ENCODE peak calls at places on chromosomes 13 and 19, in nine cellular contexts. E is Karpas-422, Y is BE2C, W is cardiac muscle cell, J is body of pancreas, O is GM12878, P is iPS DF 6.9, X is SJCRH30, S is ascending aorta. C is an unnamed sample. For H3K36me3, the result is how much of the 10 kb centered on the place peaks cover.

GRCh38 chr19:16222806-16223205 is 25.1 kb downstream of the AP1M1 start:
- DNase-seq in E (no peak), Y (no peak), W (no peak), J (no peak), O (no peak), P (no peak), X (no peak), S (no peak), C (no peak)

GRCh38 chr13:56975647-56976046 is 165.1 kb upstream of the PRR20A start:
- DNase-seq in E (no peak), Y (no peak), W (no peak), J (no peak), O (no peak), P (no peak), X (no peak), S (no peak), C (no peak)

GRCh38 chr13:40509876-40510275 is 156.6 kb downstream of the FOXO1 start:
- DNase-seq in E (no peak), Y (no peak), W (no peak), J (no peak), O (no peak), P (no peak), X (no peak), S (no peak), C (no peak)

GRCh38 chr19:10553943-10554381 is 10.3 kb downstream of the ATG4D start:
- DNase-seq in E (no peak), Y (no peak), W (no peak), J (peak), O (peak), P (no peak), X (no peak), S (no peak), C (peak)

GRCh38 chr13:73835138-73835721 is 299.0 kb downstream of the KLF12 start:
- DNase-seq in E (peak), Y (no peak), W (peak), J (no peak), O (peak), P (peak), X (no peak), S (no peak), C (no peak)

GRCh38 chr19:45206328-45206727 is 27.7 kb downstream of the BLOC1S3 start:
- DNase-seq in E (no peak), Y (no peak), W (no peak), J (no peak), O (no peak), P (no peak), X (no peak), S (no peak), C (no peak)

GRCh38 chr19:8571006-8571411 is 6.2 kb downstream of the MYO1F start:
- DNase-seq in E (no peak), Y (no peak), W (no peak), J (peak), O (no peak), P (no peak), X (no peak), S (no peak), C (no peak)

GRCh38 chr13:46831588-46832194 is 34.7 kb upstream of the ESD start:
- DNase-seq in E (peak), Y (peak), W (peak), J (peak), O (no peak), P (peak), X (no peak), S (no peak), C (no peak)

GRCh38 chr13:102002271-102002670 is 399.6 kb downstream of the FGF14 start:
- DNase-seq in E (no peak), Y (no peak), W (no peak), J (peak), O (no peak), P (no peak), X (no peak), S (no peak), C (no peak)

GRCh38 chr19:32174386-32175113 is 170.9 kb upstream of the ZNF507 start:
- DNase-seq in E (no peak), Y (no peak), W (no peak), J (no peak), O (no peak), P (no peak), X (no peak), S (no peak), C (no peak)

GRCh38 chr13:113359556-113359955 is 4.4 kb downstream of the GRTP1 start:
- DNase-seq in E (no peak), Y (no peak), W (no peak), J (no peak), O (no peak), P (no peak), X (no peak), S (no peak), C (no peak)

GRCh38 chr19:43782689-43783231 is 2.0 kb upstream of the KCNN4 start:
- DNase-seq in E (no peak), Y (no peak), W (no peak), J (no peak), O (no peak), P (no peak), X (no peak), S (no peak), C (no peak)

GRCh38 chr13:44576396-44577235 is 486 bp upstream of the TSC22D1 start:
- DNase-seq in E (peak), Y (peak), W (peak), J (peak), O (no peak), P (no peak), X (no peak), S (no peak), C (no peak)

GRCh38 chr13:42728507-42729180 is 52.7 kb upstream of the FAM216B start:
- DNase-seq in E (no peak), Y (no peak), W (no peak), J (no peak), O (no peak), P (no peak), X (no peak), S (no peak), C (no peak)

GRCh38 chr13:53691417-53691816 is 662.8 kb downstream of the OLFM4 start:
- DNase-seq in E (no peak), Y (no peak), W (no peak), J (no peak), O (no peak), P (no peak), X (no peak), S (no peak), C (no peak)

GRCh38 chr19:1057185-1057857 is 9.6 kb upstream of the ARHGAP45 start:
- DNase-seq in E (peak), Y (no peak), W (peak), J (no peak), O (no peak), P (no peak), X (peak), S (no peak), C (no peak)

GRCh38 chr13:98411617-98412310 is 165.1 kb downstream of the STK24 start:
- DNase-seq in E (no peak), Y (no peak), W (no peak), J (peak), O (no peak), P (no peak), X (no peak), S (peak), C (peak)

GRCh38 chr19:19821366-19822147 is at the start of gene ZNF506:
- DNase-seq in E (peak), Y (peak), W (peak), J (peak), O (peak), P (peak), X (peak), S (peak), C (peak)

GRCh38 chr13:28503182-28503980 is 8.5 kb upstream of the FLT1 start:
- DNase-seq in E (no peak), Y (no peak), W (no peak), J (no peak), O (no peak), P (no peak), X (no peak), S (no peak), C (no peak)

GRCh38 chr19:17468302-17469091 is 1.8 kb upstream of the SLC27A1 start:
- DNase-seq in E (no peak), Y (no peak), W (no peak), J (peak), O (no peak), P (no peak), X (no peak), S (no peak), C (peak)

GRCh38 chr13:53310786-53311185 is 282.2 kb downstream of the OLFM4 start:
- DNase-seq in E (no peak), Y (no peak), W (no peak), J (no peak), O (no peak), P (no peak), X (no peak), S (no peak), C (no peak)

GRCh38 chr19:18379803-18380747 is 5.9 kb upstream of the GDF15 start:
- DNase-seq in E (no peak), Y (no peak), W (no peak), J (peak), O (no peak), P (no peak), X (peak), S (peak), C (peak)

GRCh38 chr13:105272660-105273631 is 1262.5 kb downstream of the EFNB2 start:
- DNase-seq in E (peak), Y (peak), W (no peak), J (peak), O (no peak), P (no peak), X (peak), S (no peak), C (no peak)

GRCh38 chr19:33558846-33559245 is 37.3 kb upstream of the PEPD start:
- DNase-seq in E (no peak), Y (peak), W (no peak), J (no peak), O (no peak), P (no peak), X (peak), S (no peak), C (no peak)

GRCh38 chr19:7865262-7865911 is 8.8 kb downstream of the PRR36 start:
- DNase-seq in E (peak), Y (no peak), W (no peak), J (no peak), O (no peak), P (no peak), X (no peak), S (no peak), C (peak)

GRCh38 chr19:18091217-18091608 is 4.5 kb upstream of the IL12RB1 start:
- DNase-seq in E (peak), Y (no peak), W (no peak), J (peak), O (peak), P (no peak), X (no peak), S (peak), C (peak)

GRCh38 chr19:10565028-10565566 is 713 bp downstream of the KRI1 start:
- DNase-seq in E (peak), Y (peak), W (peak), J (peak), O (no peak), P (no peak), X (peak), S (no peak), C (peak)

GRCh38 chr13:30159446-30159839 is 147.9 kb downstream of the KATNAL1 start:
- DNase-seq in E (no peak), Y (no peak), W (no peak), J (no peak), O (no peak), P (no peak), X (peak), S (no peak), C (no peak)

GRCh38 chr13:61135583-61135982 is 280.1 kb downstream of the PCDH20 start:
- DNase-seq in E (no peak), Y (no peak), W (no peak), J (no peak), O (no peak), P (no peak), X (no peak), S (no peak), C (no peak)

GRCh38 chr13:25738342-25738771 is 313.5 kb downstream of the SHISA2 start:
- DNase-seq in E (no peak), Y (no peak), W (peak), J (peak), O (no peak), P (no peak), X (peak), S (no peak), C (no peak)

GRCh38 chr13:23999411-23999810 is 102.1 kb upstream of the C1QTNF9B start:
- DNase-seq in E (no peak), Y (no peak), W (no peak), J (no peak), O (no peak), P (no peak), X (no peak), S (no peak), C (no peak)

GRCh38 chr19:51980116-51980736 is 6.4 kb downstream of the ZNF350 start:
- DNase-seq in E (no peak), Y (no peak), W (no peak), J (no peak), O (no peak), P (no peak), X (no peak), S (no peak), C (no peak)

GRCh38 chr13:78802912-78803311 is 144.0 kb upstream of the OBI1 start:
- DNase-seq in E (no peak), Y (no peak), W (no peak), J (no peak), O (no peak), P (no peak), X (no peak), S (no peak), C (no peak)

DNA sequence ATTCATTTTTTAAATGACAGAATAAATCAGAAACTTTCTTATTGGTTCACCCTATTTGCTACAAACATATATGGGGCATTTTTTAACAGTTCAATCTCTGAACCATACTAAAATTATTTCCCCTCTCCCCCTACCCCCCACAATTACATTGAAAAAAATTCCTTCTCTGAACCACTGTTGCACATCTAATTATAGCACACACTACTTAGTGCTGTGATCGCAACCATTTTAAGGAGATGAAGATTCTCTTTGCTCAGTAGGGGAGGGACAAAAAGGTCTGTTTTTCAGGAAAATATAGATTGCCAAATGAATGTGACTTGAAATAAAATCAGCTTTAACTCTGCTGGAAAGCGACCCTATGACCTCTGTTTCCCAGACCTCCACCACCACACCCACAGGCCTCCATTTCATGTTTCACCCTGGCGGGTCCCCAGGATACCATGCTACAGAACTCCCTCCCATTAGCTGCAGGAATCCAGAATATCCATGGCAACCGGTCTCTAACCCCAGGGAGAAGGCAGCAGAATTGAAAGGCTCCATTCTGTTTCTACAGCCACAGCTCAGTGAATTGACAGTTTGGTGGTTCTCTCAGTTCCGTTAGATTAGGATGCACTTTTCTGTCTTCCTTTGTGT is 286.4 kb downstream of the TBC1D4 start:
- DNase-seq in E (no peak), Y (no peak), W (no peak), J (no peak), O (no peak), P (no peak), X (no peak), S (no peak), C (no peak)
- H3K4me3 ChIP-seq in E (no peak), Y (no peak), W (no peak), J (no peak), O (no peak), P (no peak), X (no peak), S (no peak), C (peak)

GRCh38 chr19:29953352-29954247 is 11.6 kb downstream of the URI1 start:
- DNase-seq in E (no peak), Y (no peak), W (no peak), J (no peak), O (no peak), P (no peak), X (no peak), S (no peak), C (no peak)
- H3K36me3 ChIP-seq in E (under half), Y (under half), W (under half), J (under half), O (under half), P (under half), X (under half), S (under half), C (under half)

DNA sequence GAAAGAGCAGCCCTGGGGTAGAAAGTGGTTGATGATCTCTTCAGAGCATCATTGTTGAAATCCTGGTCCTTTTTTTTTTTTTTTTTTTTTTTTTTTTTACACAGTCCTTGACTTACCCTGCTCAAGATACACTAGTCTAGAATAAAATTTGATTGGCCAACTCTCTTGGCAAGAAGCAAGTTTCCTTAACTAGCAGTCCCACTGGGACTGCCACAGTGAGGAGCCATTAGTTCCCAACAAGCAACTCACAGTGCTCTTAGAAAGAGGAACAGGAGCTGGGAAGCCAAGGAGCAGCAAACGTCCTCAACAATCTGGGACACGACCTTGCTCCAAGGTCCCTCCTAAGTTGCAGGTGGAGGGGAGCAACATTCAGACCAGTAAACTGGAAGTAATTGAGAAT is 47.9 kb upstream of the INTS6 start:
- DNase-seq in E (no peak), Y (no peak), W (no peak), J (no peak), O (no peak), P (no peak), X (no peak), S (no peak), C (no peak)
- H3K4me3 ChIP-seq in E (no peak), Y (no peak), W (no peak), J (no peak), O (no peak), P (no peak), X (no peak), S (no peak), C (no peak)

DNA sequence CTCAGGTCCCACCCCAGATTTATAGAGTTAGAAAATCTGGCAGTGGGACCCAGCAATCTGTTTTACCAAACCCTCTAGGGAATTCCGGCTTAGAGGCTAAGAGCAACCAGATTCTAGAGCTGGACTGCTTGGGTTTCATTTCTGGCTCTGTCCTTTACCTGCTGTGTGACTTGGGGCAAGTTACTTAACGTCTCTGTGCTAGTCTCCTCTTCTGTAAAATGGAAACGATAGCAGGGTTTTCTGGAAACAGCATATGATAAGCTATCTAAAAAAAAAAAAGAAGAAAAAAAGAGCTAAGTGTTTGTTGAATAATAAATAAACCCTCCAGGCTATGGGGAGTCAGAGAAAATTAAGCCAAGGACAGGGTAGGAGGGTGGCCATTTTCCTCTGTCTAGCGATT is 11.6 kb upstream of the CACNG7 start:
- DNase-seq in E (no peak), Y (no peak), W (no peak), J (no peak), O (no peak), P (no peak), X (no peak), S (no peak), C (no peak)
- H3K36me3 ChIP-seq in E (under half), Y (under half), W (under half), J (under half), O (under half), P (under half), X (under half), S (under half), C (under half)

GRCh38 chr19:48646912-48647216 is 877 bp upstream of the CA11 start:
- DNase-seq in E (no peak), Y (no peak), W (no peak), J (no peak), O (no peak), P (no peak), X (no peak), S (no peak), C (no peak)

GRCh38 chr19:48645652-48646191 is at the start of gene CA11:
- DNase-seq in E (no peak), Y (peak), W (no peak), J (no peak), O (no peak), P (no peak), X (no peak), S (no peak), C (no peak)

GRCh38 chr19:48644839-48645651 is 942 bp downstream of the CA11 start:
- DNase-seq in E (peak), Y (peak), W (peak), J (peak), O (no peak), P (no peak), X (peak), S (no peak), C (peak)

GRCh38 chr19:48648134-48648533 is 2.1 kb upstream of the CA11 start:
- DNase-seq in E (no peak), Y (no peak), W (no peak), J (no peak), O (no peak), P (no peak), X (no peak), S (no peak), C (no peak)

DNA sequence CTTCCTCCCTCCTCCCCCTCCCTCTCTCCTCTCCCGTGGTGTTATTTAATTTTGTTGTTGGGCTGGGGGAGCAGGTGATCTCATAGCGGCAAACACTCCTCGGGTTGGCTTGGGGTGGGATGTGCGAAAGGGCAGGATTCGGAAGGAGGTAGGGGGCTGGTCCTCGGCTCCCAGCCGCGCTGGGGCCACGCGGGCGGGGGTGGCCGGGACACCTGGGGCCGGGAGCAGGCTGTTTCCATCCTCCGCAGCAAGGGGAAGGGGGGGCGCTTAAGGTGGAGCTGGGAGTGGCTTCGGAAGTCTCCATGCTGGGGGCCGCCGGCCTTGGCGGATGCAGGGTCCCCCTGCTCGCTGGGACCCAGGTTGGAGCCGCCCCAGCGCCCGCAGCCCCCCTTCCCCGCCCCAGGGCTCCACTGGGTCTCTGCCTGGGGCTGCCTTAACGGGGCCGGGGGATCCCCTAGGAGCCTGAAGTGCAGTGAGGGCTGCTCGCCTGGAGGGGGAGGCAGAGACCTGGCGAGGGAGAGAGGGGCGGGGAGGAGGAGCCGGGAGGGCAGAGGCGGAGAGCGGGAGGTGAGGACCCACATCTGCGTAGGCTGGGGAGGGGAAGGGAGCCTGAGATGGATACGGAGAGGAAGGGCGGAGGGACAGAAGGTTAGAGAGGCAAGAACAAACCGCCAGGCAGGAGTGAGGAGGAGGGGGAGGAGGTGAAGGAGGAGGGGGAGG is 365 bp upstream of the CA11 start:
- DNase-seq in E (peak), Y (peak), W (peak), J (peak), O (no peak), P (peak), X (peak), S (peak), C (peak)
- H3K4me3 ChIP-seq in E (peak), Y (peak), W (peak), J (peak), O (peak), P (peak), X (peak), S (peak), C (peak)

DNA sequence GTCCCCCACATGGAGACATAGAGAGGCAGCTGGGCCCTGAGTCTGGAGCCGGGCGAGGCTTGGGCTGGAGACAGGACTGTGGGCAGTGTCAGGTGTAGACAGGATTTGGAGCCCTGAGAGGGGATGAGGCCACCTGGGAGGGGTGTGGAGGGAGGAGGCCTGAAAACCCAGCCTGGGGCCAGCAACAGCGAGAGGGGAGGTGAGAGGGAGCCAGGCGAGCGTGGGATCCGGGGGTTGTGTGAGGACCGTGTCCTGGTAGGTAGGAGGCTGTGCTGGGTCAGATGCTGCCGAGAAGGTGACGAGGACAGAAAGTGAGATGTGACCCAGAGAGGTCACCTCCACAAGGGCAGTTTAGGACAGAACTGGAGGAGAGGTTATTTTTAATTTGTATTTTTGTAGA is 7.4 kb downstream of the MPND start:
- DNase-seq in E (no peak), Y (no peak), W (no peak), J (no peak), O (no peak), P (no peak), X (no peak), S (no peak), C (no peak)
- H3K36me3 ChIP-seq in E (under half), Y (under half), W (under half), J (under half), O (under half), P (under half), X (under half), S (under half), C (under half)

GRCh38 chr19:36210497-36210896 is 4.0 kb downstream of the ZNF565 start:
- DNase-seq in E (no peak), Y (no peak), W (no peak), J (no peak), O (no peak), P (no peak), X (no peak), S (no peak), C (no peak)
- H3K4me3 ChIP-seq in E (no peak), Y (no peak), W (no peak), J (no peak), O (no peak), P (no peak), X (no peak), S (no peak), C (no peak)